ENCODE peak calls at places on chromosome 14, in nine cellular contexts. L is PC-3, G is MM.1S, K is OCI-LY7, C is GM23248, R is HCT116, V is SK-N-SH, O is GM23338, Z is hepatocyte. W is an unnamed sample. For H3K4me1, the result is how much of the 10 kb centered on the place peaks cover.

GRCh38 chr14:59274991-59275391 is 86.5 kb downstream of the DAAM1 start:
- DNase-seq in G (no peak), O (no peak), K (peak), L (peak), Z (no peak), R (no peak), V (no peak), C (no peak), W (peak)

GRCh38 chr14:73260574-73260973 is 23.3 kb downstream of the PAPLN start:
- DNase-seq in K (no peak), Z (no peak), C (no peak), V (peak), O (no peak), G (no peak), R (no peak), L (no peak), W (no peak)

GRCh38 chr14:89531661-89532335 is 114.8 kb upstream of the FOXN3 start:
- DNase-seq in C (no peak), Z (no peak), V (no peak), R (no peak), L (no peak), K (no peak), G (no peak), O (no peak), W (no peak)

GRCh38 chr14:23030936-23031335 is 3.8 kb downstream of the PSMB5 start:
- DNase-seq in L (peak), G (no peak), C (no peak), V (no peak), Z (no peak), O (no peak), R (no peak), K (no peak), W (no peak)

GRCh38 chr14:24670594-24670993 is 36.6 kb upstream of the GZMB start:
- DNase-seq in G (no peak), L (no peak), V (no peak), C (no peak), R (no peak), Z (no peak), K (no peak), O (no peak), W (no peak)

GRCh38 chr14:103889313-103890051 is 38.8 kb upstream of the TDRD9 start:
- DNase-seq in Z (no peak), V (peak), C (no peak), L (peak), R (no peak), O (no peak), K (no peak), G (no peak), W (no peak)

GRCh38 chr14:91980157-91980556 is 32.7 kb upstream of the FBLN5 start:
- DNase-seq in R (peak), V (no peak), G (no peak), K (no peak), L (peak), Z (peak), O (no peak), C (peak), W (no peak)

GRCh38 chr14:62179367-62180018 is 417.3 kb downstream of the SNAPC1 start:
- DNase-seq in L (peak), K (peak), G (peak), O (peak), V (peak), C (peak), Z (peak), R (peak), W (peak)

GRCh38 chr14:90198541-90198940 is 57.8 kb upstream of the PSMC1 start:
- DNase-seq in O (no peak), C (no peak), Z (no peak), V (no peak), R (no peak), L (no peak), K (no peak), G (no peak), W (no peak)

GRCh38 chr14:94089479-94089878 is 8.4 kb downstream of the IFI27L1 start:
- DNase-seq in C (no peak), V (no peak), G (no peak), K (no peak), O (no peak), L (peak), R (no peak), Z (no peak), W (no peak)

GRCh38 chr14:94998702-94999101 is 158.6 kb downstream of the DICER1 start:
- DNase-seq in O (peak), Z (no peak), R (no peak), G (no peak), K (no peak), V (no peak), C (peak), L (peak), W (peak)

GRCh38 chr14:98685725-98686124 is 586.3 kb downstream of the BCL11B start:
- DNase-seq in L (no peak), R (no peak), O (no peak), C (no peak), G (no peak), V (no peak), K (no peak), Z (no peak), W (no peak)

GRCh38 chr14:68525516-68525915 is 267.4 kb downstream of the ZFP36L1 start:
- DNase-seq in C (no peak), R (no peak), Z (no peak), L (no peak), K (no peak), O (no peak), G (no peak), V (no peak), W (no peak)

GRCh38 chr14:49769171-49769570 is 1.2 kb downstream of the KLHDC2 start:
- DNase-seq in O (no peak), V (peak), Z (no peak), G (no peak), C (peak), K (peak), R (no peak), L (peak), W (peak)

GRCh38 chr14:55133416-55133815 is 4.4 kb downstream of the LGALS3 start:
- DNase-seq in L (no peak), Z (peak), V (peak), R (peak), K (no peak), O (peak), G (no peak), C (peak), W (peak)

GRCh38 chr14:77458249-77458950 is 507 bp downstream of the AHSA1 start:
- DNase-seq in Z (peak), C (peak), V (peak), L (peak), R (no peak), G (peak), K (peak), O (peak), W (peak)

GRCh38 chr14:95311752-95312151 is 8.0 kb downstream of the CLMN start:
- DNase-seq in C (peak), L (no peak), G (no peak), K (no peak), R (peak), O (no peak), V (no peak), Z (no peak), W (no peak)

GRCh38 chr14:22689186-22689585 is 45.0 kb upstream of the OR6J1 start:
- DNase-seq in K (no peak), Z (peak), G (no peak), L (peak), C (peak), R (peak), V (no peak), O (no peak), W (no peak)

GRCh38 chr14:89899917-89900680 is 54.4 kb downstream of the EFCAB11 start:
- DNase-seq in R (peak), K (peak), O (peak), G (peak), L (peak), V (peak), C (peak), Z (peak), W (peak)

GRCh38 chr14:98906123-98906995 is 365.6 kb downstream of the BCL11B start:
- DNase-seq in O (no peak), C (no peak), L (peak), G (no peak), V (no peak), R (peak), K (no peak), Z (peak), W (peak)

GRCh38 chr14:56498112-56498511 is 81.5 kb upstream of the TMEM260 start:
- DNase-seq in L (no peak), G (no peak), O (no peak), V (no peak), C (no peak), K (no peak), R (no peak), Z (no peak), W (no peak)

GRCh38 chr14:61107148-61107641 is 126.2 kb downstream of the SLC38A6 start:
- DNase-seq in V (no peak), C (peak), K (no peak), O (no peak), R (no peak), Z (no peak), L (no peak), G (no peak), W (no peak)

GRCh38 chr14:95870772-95871171 is 5.9 kb upstream of the TUNAR start:
- DNase-seq in O (no peak), V (no peak), K (no peak), Z (no peak), R (no peak), L (no peak), G (no peak), C (no peak), W (no peak)

GRCh38 chr14:62428429-62429203 is 616.6 kb downstream of the KCNH5 start:
- DNase-seq in Z (peak), R (no peak), L (peak), G (no peak), O (no peak), K (no peak), C (no peak), V (no peak), W (no peak)

GRCh38 chr14:89473979-89474378 is 56.9 kb upstream of the FOXN3 start:
- DNase-seq in R (no peak), V (peak), G (no peak), O (no peak), L (peak), Z (no peak), C (peak), K (no peak), W (no peak)

GRCh38 chr14:58716706-58717105 is 78.9 kb downstream of the DACT1 start:
- DNase-seq in C (no peak), K (no peak), L (peak), G (no peak), Z (no peak), V (no peak), O (no peak), R (no peak), W (no peak)

GRCh38 chr14:35403085-35403396 is 1.5 kb downstream of the NFKBIA start:
- DNase-seq in O (no peak), V (no peak), Z (peak), K (no peak), G (no peak), R (no peak), L (peak), C (peak), W (no peak)

GRCh38 chr14:84225243-84225642 is 1304.7 kb upstream of the FLRT2 start:
- DNase-seq in G (no peak), V (no peak), Z (peak), L (no peak), R (no peak), K (no peak), O (no peak), C (no peak), W (no peak)

GRCh38 chr14:71711131-71711530 is 221.1 kb upstream of the RGS6 start:
- DNase-seq in L (no peak), V (no peak), R (no peak), Z (no peak), K (no peak), C (peak), O (no peak), G (no peak), W (no peak)

GRCh38 chr14:71710001-71710400 is 222.2 kb upstream of the RGS6 start:
- DNase-seq in G (no peak), O (no peak), Z (no peak), V (no peak), C (no peak), K (no peak), R (no peak), L (no peak), W (no peak)

GRCh38 chr14:71712478-71712877 is 219.8 kb upstream of the RGS6 start:
- DNase-seq in O (no peak), C (no peak), L (no peak), K (no peak), R (no peak), Z (no peak), G (no peak), V (no peak), W (no peak)

GRCh38 chr14:71713061-71713850 is 219.0 kb upstream of the RGS6 start:
- DNase-seq in G (no peak), V (no peak), C (peak), Z (no peak), O (no peak), K (no peak), L (peak), R (no peak), W (no peak)

GRCh38 chr14:71711619-71712018 is 220.6 kb upstream of the RGS6 start:
- DNase-seq in Z (peak), L (peak), G (no peak), R (no peak), C (peak), K (no peak), O (no peak), V (no peak), W (peak)
- TF ChIP-seq EZH2phosphoT487 in Z (no peak), L (no peak), G (no peak), R (no peak), C (no peak), K (no peak), O (no peak), V (no peak), W (no peak)

GRCh38 chr14:74615735-74616134 is 3.7 kb upstream of the LTBP2 start:
- DNase-seq in K (no peak), O (no peak), R (no peak), L (no peak), G (no peak), Z (no peak), C (peak), V (no peak), W (no peak)
- H3K4me1 ChIP-seq in K (under half), O (under half), R (half or more), L (half or more), G (under half), Z (under half), C (half or more), V (half or more), W (under half)

GRCh38 chr14:100896369-100897060 is 7.0 kb downstream of the RTL1 start:
- DNase-seq in G (no peak), V (peak), K (no peak), O (no peak), L (no peak), Z (no peak), C (no peak), R (no peak), W (peak)
- TF ChIP-seq EZH2phosphoT487 in G (no peak), V (no peak), K (no peak), O (no peak), L (no peak), Z (no peak), C (no peak), R (no peak), W (no peak)

DNA sequence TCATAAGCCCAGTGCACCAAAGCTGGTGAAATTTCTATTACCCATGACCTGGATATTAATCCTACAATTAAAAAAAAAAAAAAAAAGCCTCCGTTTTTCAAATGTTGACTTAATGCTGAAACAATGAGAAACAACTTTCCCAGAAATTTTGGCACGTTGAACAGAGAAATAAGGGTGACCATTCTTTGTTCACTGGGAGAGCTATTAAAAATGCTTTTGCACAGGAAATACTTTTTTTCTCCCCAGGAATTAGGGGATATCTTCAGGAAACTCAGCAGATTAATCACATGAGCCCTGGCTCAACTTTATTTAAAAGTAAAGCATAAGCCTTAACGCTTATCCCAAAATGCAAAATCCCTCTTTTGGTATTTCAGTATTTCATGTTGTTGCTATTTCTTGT is 54.8 kb upstream of the FLRT2 start:
- DNase-seq in G (no peak), O (no peak), V (no peak), Z (no peak), K (no peak), C (peak), L (no peak), R (no peak), W (no peak)
- H3K4me1 ChIP-seq in G (under half), O (under half), V (under half), Z (under half), K (under half), C (under half), L (under half), R (under half), W (under half)

DNA sequence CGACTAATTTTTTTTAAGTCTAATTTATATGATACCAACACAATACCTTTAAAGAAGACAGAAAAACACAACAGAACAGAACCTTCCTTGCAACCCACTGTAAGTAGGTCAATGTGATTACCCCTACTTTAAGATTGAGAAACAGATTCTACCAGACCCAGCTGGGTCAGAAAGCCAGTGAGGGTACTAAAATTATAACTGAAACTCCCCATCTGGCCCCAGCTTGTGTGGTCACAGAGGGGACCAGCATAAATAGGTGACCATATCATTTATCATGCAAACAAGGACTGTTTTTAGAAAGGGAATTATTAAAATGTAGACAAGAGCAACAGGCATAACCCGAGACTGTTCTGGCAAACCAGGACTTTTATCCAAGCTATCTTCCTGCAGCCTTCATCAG is 30.1 kb upstream of the FRMD6 start:
- DNase-seq in R (no peak), O (no peak), Z (no peak), V (no peak), L (no peak), K (no peak), C (no peak), G (peak), W (no peak)
- TF ChIP-seq EZH2phosphoT487 in R (no peak), O (no peak), Z (no peak), V (no peak), L (no peak), K (no peak), C (no peak), G (no peak), W (no peak)

W was measured in neural progenitor cell.